ENCODE peak calls at places on chromosomes 2 and 18, in five cellular contexts. Q is sigmoid colon, B is spleen, V is prostate gland, M is stomach. Z is an unnamed sample.

GRCh38 chr2:120726245-120726644 is 9.4 kb upstream of the GLI2 start:
- DNase-seq in M (no peak), B (no peak), Q (no peak), V (no peak), Z (no peak)

GRCh38 chr2:96181529-96181928 is 27.1 kb downstream of the STARD7 start:
- DNase-seq in V (no peak), B (no peak), M (no peak), Q (no peak), Z (no peak)

GRCh38 chr2:187543488-187543887 is 10.7 kb downstream of the TFPI start:
- DNase-seq in B (no peak), V (no peak), Q (no peak), M (no peak), Z (no peak)

GRCh38 chr2:230589497-230590015 is 123.1 kb upstream of the CAB39 start:
- DNase-seq in Q (no peak), V (no peak), B (no peak), M (no peak), Z (peak)

GRCh38 chr2:231932985-231933915 is 7.1 kb upstream of the NPPC start:
- DNase-seq in Q (no peak), M (peak), V (no peak), B (no peak), Z (no peak)

GRCh38 chr2:29223851-29224692 is 108.9 kb downstream of the CLIP4 start:
- DNase-seq in B (peak), Q (peak), M (no peak), V (peak), Z (no peak)

GRCh38 chr18:49664086-49664890 is 102.4 kb downstream of the LIPG start:
- DNase-seq in B (no peak), Q (peak), M (no peak), V (no peak), Z (no peak)

GRCh38 chr2:238187618-238188548 is 15.6 kb downstream of the ILKAP start:
- DNase-seq in B (no peak), Q (no peak), M (no peak), V (no peak), Z (no peak)

GRCh38 chr2:140551291-140551690 is 1579.5 kb downstream of the LRP1B start:
- DNase-seq in V (no peak), M (no peak), Q (no peak), B (no peak), Z (no peak)

GRCh38 chr2:40105593-40105992 is 326.5 kb upstream of the THUMPD2 start:
- DNase-seq in Q (no peak), B (no peak), M (no peak), V (no peak), Z (no peak)

GRCh38 chr2:162487816-162488215 is 143.9 kb downstream of the GCA start:
- DNase-seq in V (no peak), M (no peak), B (no peak), Q (no peak), Z (no peak)

GRCh38 chr2:135819211-135819610 is 17.8 kb downstream of the LCT start:
- DNase-seq in V (no peak), M (no peak), B (no peak), Q (no peak), Z (no peak)

GRCh38 chr18:11165952-11166351 is 16.6 kb upstream of the PIEZO2 start:
- DNase-seq in Q (no peak), B (no peak), V (no peak), M (no peak), Z (no peak)

GRCh38 chr18:7196421-7196820 is 34.5 kb upstream of the LRRC30 start:
- DNase-seq in B (no peak), M (no peak), V (no peak), Q (no peak), Z (no peak)

GRCh38 chr2:195343942-195344530 is 313.0 kb upstream of the SLC39A10 start:
- DNase-seq in Q (no peak), V (no peak), B (no peak), M (no peak), Z (no peak)

GRCh38 chr2:203672856-203673255 is 33.6 kb upstream of the CD28 start:
- DNase-seq in Q (no peak), B (no peak), V (no peak), M (no peak), Z (no peak)

GRCh38 chr18:75036941-75037516 is 171.9 kb downstream of the PTGR3 start:
- DNase-seq in M (no peak), B (no peak), Q (no peak), V (no peak), Z (no peak)

GRCh38 chr2:238492905-238493304 is 66.2 kb downstream of the ASB1 start:
- DNase-seq in V (no peak), M (peak), B (no peak), Q (no peak), Z (no peak)

GRCh38 chr18:58125183-58125582 is 81.2 kb downstream of the NEDD4L start:
- DNase-seq in M (no peak), V (no peak), Q (no peak), B (no peak), Z (no peak)

GRCh38 chr2:72895759-72896281 is 8.6 kb downstream of the SPR start:
- DNase-seq in M (peak), Q (no peak), V (peak), B (no peak), Z (no peak)

GRCh38 chr2:34831096-34831495 is 1232.0 kb upstream of the FAM98A start:
- DNase-seq in V (no peak), Q (no peak), B (no peak), M (no peak), Z (no peak)

GRCh38 chr2:152395132-152396024 is 60.4 kb downstream of the FMNL2 start:
- DNase-seq in B (no peak), Q (no peak), M (no peak), V (no peak), Z (no peak)

GRCh38 chr18:23964282-23965238 is 50.0 kb upstream of the TTC39C start:
- DNase-seq in Q (no peak), B (no peak), V (no peak), M (no peak), Z (no peak)

GRCh38 chr2:17835511-17835910 is 19.3 kb downstream of the MSGN1 start:
- DNase-seq in V (no peak), B (no peak), Q (no peak), M (no peak), Z (no peak)

GRCh38 chr2:108786354-108787208 is at the start of gene CCDC138:
- DNase-seq in V (peak), Q (peak), M (peak), B (peak), Z (peak)
- TF ChIP-seq POLR2A in V (peak), Q (no peak), M (peak), B (no peak), Z (peak)

DNA sequence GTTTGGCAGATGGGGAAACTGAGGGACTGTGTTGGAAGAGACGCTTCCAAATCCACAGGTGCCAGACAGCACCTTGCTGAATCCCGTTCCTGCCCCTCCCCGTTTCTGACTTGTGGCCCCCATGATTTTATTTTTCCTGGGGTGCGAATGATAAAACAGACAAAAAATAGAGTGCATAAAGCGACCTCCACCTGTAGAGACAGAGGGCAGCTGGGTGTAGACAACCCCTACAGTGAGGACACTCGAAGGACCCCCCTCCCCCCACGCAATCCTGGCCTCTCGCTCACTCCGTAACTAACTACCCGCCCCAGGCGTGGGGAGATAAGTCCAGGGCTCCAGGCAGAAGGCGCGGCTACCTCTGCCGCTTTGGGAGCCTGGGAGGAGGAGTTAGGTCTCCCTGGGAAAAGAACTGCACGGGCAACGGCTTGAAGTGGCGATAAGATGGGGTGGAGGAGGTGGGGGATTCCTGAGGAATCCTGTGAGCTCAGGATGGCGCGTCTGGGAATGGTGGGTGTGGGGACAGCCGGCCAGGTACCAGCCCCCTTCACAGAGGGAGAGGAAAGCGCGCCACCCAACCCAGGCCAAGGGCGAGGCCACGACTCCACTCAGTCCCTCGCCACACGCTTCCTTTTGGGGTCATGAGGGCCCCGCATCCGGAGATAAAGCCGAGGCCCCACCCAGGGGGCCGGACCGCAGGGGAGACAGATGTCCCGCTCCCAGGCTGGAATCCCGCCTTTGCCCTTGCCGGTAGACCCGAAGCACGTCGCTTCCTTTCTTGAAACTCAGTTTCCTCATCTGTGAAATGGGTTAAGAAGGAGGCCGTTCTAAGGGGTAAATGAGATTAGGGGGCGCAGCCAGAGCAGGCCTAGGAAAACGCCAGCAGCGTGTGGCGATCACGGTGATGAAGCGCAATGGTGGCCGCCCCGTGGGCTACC is 1.9 kb upstream of the CTDSP1 start:
- DNase-seq in M (peak), B (peak), V (peak), Q (peak), Z (peak)
- TF ChIP-seq POLR2AphosphoS5 in M (peak), B (peak), V (peak), Q (peak), Z (peak)

GRCh38 chr2:110115291-110116032 is at the start of gene MALL:
- DNase-seq in M (peak), Q (no peak), V (peak), B (no peak), Z (no peak)
- TF ChIP-seq POLR2A in M (no peak), Q (peak), V (peak), B (no peak), Z (no peak)

DNA sequence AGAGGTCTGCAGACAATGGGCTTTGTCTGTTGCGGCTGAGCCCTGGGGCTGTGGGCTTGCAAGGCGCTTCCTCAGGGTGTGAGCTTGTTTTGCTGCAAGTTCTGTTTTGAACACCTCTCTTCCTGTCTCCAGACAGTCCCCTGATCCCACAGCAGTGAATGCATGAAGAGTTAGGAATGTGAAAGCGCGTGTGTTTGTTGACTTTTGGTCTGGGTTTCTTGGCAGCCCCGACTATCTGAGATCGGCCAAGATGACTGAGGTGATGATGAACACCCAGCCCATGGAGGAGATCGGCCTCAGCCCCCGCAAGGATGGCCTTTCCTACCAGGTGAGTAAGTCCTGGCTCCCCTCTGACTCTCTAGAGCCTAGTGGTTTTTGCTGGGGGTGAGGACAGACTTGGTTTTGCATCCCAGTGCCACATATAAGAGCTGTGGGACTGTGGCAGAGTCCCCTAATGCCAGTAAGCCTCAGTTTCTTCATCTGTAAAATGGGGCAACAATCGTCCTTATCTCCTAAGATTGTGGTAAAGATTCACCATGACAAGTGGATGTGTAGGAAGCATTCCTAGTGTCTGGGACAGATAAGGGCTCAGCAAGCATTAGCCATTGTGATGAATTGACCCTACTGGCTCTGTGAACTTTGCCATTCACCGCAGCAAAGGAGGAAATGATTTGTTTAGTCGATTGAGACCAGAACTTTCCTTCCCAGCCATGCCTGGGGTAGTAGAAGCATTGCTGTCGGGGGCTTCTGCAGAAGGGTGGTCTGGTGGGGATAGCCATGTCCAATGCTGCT is 3.0 kb downstream of the LBH start:
- DNase-seq in V (peak), M (peak), B (peak), Q (peak), Z (no peak)
- TF ChIP-seq POLR2AphosphoS5 in V (peak), M (no peak), B (no peak), Q (no peak), Z (no peak)

GRCh38 chr2:158457826-158458616 is 1.3 kb downstream of the PKP4 start:
- DNase-seq in B (no peak), M (peak), Q (peak), V (peak), Z (peak)

GRCh38 chr2:158458617-158458920 is 1.8 kb downstream of the PKP4 start:
- DNase-seq in B (no peak), Q (no peak), V (no peak), M (no peak), Z (no peak)

GRCh38 chr2:158457092-158457825 is 507 bp downstream of the PKP4 start:
- DNase-seq in M (peak), Q (peak), B (peak), V (peak), Z (peak)

GRCh38 chr2:158459161-158460003 is 2.6 kb downstream of the PKP4 start:
- DNase-seq in M (no peak), V (no peak), Q (no peak), B (no peak), Z (no peak)

DNA sequence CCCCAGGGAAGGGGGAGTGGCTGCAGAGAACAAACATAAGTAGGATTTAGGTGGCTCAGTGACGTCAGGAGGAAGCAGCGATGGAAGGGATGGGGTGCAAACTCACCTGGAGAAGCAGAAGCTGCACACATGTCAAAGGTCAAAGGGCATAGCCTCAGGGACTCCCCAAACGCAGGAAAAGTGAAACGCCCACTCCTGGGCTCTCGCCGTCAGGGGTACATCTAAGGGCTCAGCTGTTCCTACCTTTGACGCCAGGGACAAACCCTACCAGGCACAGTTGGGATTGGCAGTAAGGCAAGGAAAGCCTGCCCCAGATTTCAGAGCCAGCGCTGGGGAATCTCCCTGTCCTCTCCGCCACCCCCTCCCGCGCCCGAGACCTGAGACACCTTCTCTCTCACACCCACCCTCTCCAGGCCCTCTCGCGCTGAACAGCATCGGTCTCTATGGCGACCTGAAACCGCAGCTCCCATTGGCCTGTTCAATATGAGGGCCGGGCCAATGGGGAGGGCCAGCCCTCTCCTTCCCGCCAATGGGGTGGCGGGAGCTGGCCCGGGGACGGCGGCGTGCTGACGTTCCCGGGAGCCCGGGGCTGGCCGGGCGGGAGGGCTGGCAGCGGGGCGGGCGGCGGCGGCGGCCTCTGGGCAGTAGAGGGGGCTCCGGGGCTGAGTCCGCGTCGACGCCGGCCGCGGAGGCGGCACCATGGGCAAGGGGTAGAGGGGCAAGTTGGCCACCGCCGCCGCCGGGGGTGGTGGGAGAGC is at the start of the genes CCDC148 and PKP4:
- DNase-seq in V (peak), Q (peak), M (peak), B (peak), Z (peak)
- TF ChIP-seq POLR2A in V (peak), Q (no peak), M (no peak), B (no peak), Z (no peak)

DNA sequence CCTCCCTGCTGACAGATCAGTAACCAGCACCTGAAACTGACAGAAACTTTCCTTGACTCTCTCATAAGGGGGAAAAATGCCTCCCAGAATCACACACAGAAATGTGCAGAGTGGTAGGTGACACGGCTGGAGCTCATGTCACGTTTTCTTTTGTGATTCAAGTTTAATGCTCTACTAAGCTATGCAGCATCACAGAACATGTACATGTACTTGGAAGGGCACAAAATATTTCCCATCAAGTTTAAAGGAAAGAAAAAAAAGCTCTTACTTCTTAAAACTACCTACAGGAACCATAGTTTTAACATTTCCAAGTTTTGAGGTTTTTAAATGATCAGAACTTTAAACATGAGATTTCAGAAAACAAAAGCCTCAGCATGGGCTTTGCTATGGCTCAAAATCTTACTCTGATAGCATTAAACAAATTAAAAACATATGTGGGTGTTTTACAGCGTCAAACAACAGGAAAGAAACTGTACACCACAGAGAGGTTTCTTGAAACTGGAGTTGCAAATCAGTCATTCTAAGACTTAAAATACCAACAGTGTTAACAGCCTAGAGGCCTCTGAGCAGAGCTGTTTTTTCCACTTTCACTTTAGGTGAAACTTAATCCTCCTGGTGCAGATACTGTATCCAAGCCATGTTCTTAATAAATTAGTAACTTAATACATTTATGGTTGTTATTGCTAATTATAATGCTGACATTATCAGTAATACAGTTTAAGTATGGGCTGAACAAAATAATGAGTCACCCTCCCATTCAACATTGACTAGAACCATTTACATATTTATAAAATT is 30.1 kb downstream of the MBP start:
- DNase-seq in M (no peak), Q (no peak), B (no peak), V (no peak), Z (no peak)
- TF ChIP-seq POLR2AphosphoS5 in M (no peak), Q (no peak), B (no peak), V (no peak), Z (no peak)

GRCh38 chr2:54289942-54290702 is 34.1 kb upstream of the TSPYL6 start:
- DNase-seq in V (no peak), Q (no peak), B (peak), M (no peak), Z (no peak)

GRCh38 chr2:54284801-54285200 is 28.8 kb upstream of the TSPYL6 start:
- DNase-seq in M (no peak), V (no peak), Q (no peak), B (no peak), Z (no peak)

GRCh38 chr2:54287532-54287931 is 31.5 kb upstream of the TSPYL6 start:
- DNase-seq in V (peak), Q (peak), M (no peak), B (no peak), Z (no peak)

GRCh38 chr2:54285451-54285850 is 29.4 kb upstream of the TSPYL6 start:
- DNase-seq in M (no peak), Q (no peak), B (no peak), V (no peak), Z (no peak)
- TF ChIP-seq POLR2A in M (no peak), Q (no peak), B (no peak), V (no peak), Z (no peak)

DNA sequence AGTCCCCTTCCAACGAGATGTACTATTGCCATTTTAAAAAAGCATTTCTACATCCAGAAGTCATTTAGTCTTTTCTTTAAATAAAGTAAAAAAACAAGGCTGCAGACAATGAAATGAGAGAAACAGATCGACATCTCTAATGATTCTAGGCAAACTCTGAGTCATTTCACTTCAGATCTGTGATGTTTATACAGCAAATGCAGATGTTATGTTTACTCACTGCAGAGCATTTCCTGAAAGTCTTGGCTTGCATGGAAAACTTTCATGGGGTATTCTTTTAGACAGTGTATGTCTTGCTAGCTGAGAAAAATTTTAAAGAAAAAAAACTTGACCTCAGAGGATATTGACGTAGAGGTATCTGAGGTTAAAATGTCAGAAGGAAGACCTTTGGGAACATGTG is 797.4 kb downstream of the CNTNAP5 start:
- DNase-seq in B (no peak), Q (no peak), M (no peak), V (no peak), Z (no peak)
- TF ChIP-seq POLR2AphosphoS5 in B (no peak), Q (no peak), M (no peak), V (no peak), Z (no peak)

GRCh38 chr2:1245193-1245592 is 168.1 kb upstream of the TPO start:
- DNase-seq in M (no peak), V (no peak), B (no peak), Q (no peak), Z (no peak)
- TF ChIP-seq POLR2A in M (no peak), V (no peak), B (no peak), Q (no peak), Z (no peak)